ENCODE peak calls at places on chromosome 12, in seven cellular contexts. J is activated naive CD4-positive, alpha-beta T cell; R is RCC 7860; N is hepatic stellate cell; C is cardiac fibroblast; W is cerebellum; I is effector CD4-positive, alpha-beta T cell. K is an unnamed sample.

GRCh38 chr12:57875753-57876547 is 29.4 kb upstream of the CTDSP2 start:
- DNase-seq in W (no peak), I (no peak), C (no peak), R (peak; percentile 74), J (no peak), N (no peak), K (no peak)

GRCh38 chr12:111314949-111315539 is 53.9 kb downstream of the PHETA1 start:
- DNase-seq in C (peak; percentile 44), W (no peak), N (no peak), J (no peak), I (no peak), R (no peak), K (no peak)

GRCh38 chr12:54840293-54840692 is 14.0 kb upstream of the MUCL1 start:
- DNase-seq in N (no peak), J (no peak), R (no peak), W (no peak), I (no peak), C (no peak), K (no peak)

GRCh38 chr12:48414046-48414445 is 58.3 kb upstream of the ANP32D start:
- DNase-seq in N (no peak), J (no peak), C (no peak), R (no peak), I (no peak), W (peak; percentile 33), K (no peak)

GRCh38 chr12:12201274-12201758 is 65.5 kb downstream of the LRP6 start:
- DNase-seq in W (no peak), R (no peak), I (no peak), N (no peak), J (no peak), C (no peak), K (no peak)

GRCh38 chr12:46371718-46372130 is 849 bp downstream of the SLC38A2 start:
- DNase-seq in J (peak; percentile 53), N (no peak), W (peak; percentile 54), C (peak; percentile 64), I (peak; percentile 47), R (peak; percentile 24), K (peak; percentile 63)

GRCh38 chr12:118816296-118816695 is 165.0 kb upstream of the SRRM4 start:
- DNase-seq in W (peak; percentile 71), C (no peak), R (no peak), J (no peak), N (no peak), I (no peak), K (no peak)

GRCh38 chr12:106108187-106108816 is 30.5 kb downstream of the NUAK1 start:
- DNase-seq in N (peak; percentile 34), R (no peak), W (no peak), C (peak; percentile 60), J (no peak), I (no peak), K (no peak)

GRCh38 chr12:16939871-16940306 is 333.9 kb upstream of the LMO3 start:
- DNase-seq in C (peak; percentile 82), J (no peak), N (peak; percentile 4), W (no peak), I (no peak), R (peak; percentile 69), K (peak; percentile 5)

GRCh38 chr12:55188974-55189556 is 31.8 kb upstream of the OR10A7 start:
- DNase-seq in J (no peak), I (peak; percentile 27), W (peak; percentile 8), C (peak; percentile 89), N (peak; percentile 8), R (peak; percentile 50), K (peak; percentile 48)

GRCh38 chr12:24025153-24025798 is 75.8 kb upstream of the SOX5 start:
- DNase-seq in C (peak; percentile 43), I (no peak), N (no peak), W (no peak), R (no peak), J (no peak), K (no peak)

GRCh38 chr12:48107252-48107613 is 1.4 kb upstream of the SENP1 start:
- DNase-seq in J (no peak), I (no peak), W (no peak), N (no peak), C (no peak), R (no peak), K (no peak)

GRCh38 chr12:123055281-123055766 is 74.8 kb downstream of the ARL6IP4 start:
- DNase-seq in C (no peak), N (no peak), W (peak; percentile 51), R (no peak), J (no peak), I (no peak), K (no peak)

GRCh38 chr12:90245396-90245795 is 536.8 kb upstream of the ATP2B1 start:
- DNase-seq in W (no peak), C (no peak), J (no peak), R (no peak), I (no peak), N (no peak), K (no peak)

GRCh38 chr12:54641554-54641953 is 6.6 kb downstream of the DCD start:
- DNase-seq in J (no peak), W (no peak), R (no peak), I (no peak), N (no peak), C (no peak), K (no peak)

GRCh38 chr12:128587918-128588317 is 235.8 kb downstream of the SLC15A4 start:
- DNase-seq in J (no peak), N (no peak), C (no peak), I (no peak), W (no peak), R (no peak), K (no peak)

GRCh38 chr12:51898937-51899336 is 8.4 kb upstream of the ACVRL1 start:
- DNase-seq in W (no peak), J (no peak), C (peak; percentile 78), I (no peak), N (no peak), R (no peak), K (no peak)

GRCh38 chr12:44375694-44376093 is 500.4 kb downstream of the NELL2 start:
- DNase-seq in N (no peak), I (no peak), C (no peak), J (no peak), R (no peak), W (no peak), K (no peak)

GRCh38 chr12:88361493-88361892 is 218.8 kb downstream of the KITLG start:
- DNase-seq in R (peak; percentile 55), J (no peak), C (peak; percentile 69), W (no peak), N (no peak), I (no peak), K (no peak)

GRCh38 chr12:96044017-96044985 is 8.9 kb upstream of the LTA4H start:
- DNase-seq in W (no peak), N (peak; percentile 82), R (no peak), C (peak; percentile 82), J (no peak), I (no peak), K (no peak)

GRCh38 chr12:34398366-34398705 is 376.0 kb downstream of the ALG10 start:
- DNase-seq in I (no peak), C (no peak), W (no peak), J (no peak), N (peak; percentile 0), R (no peak), K (no peak)

GRCh38 chr12:118035194-118036041 is 18.9 kb downstream of the RFC5 start:
- DNase-seq in W (peak; percentile 67), N (no peak), I (no peak), J (no peak), C (peak; percentile 22), R (no peak), K (peak; percentile 39)

GRCh38 chr12:94596596-94596995 is 53.8 kb downstream of the TMCC3 start:
- DNase-seq in C (no peak), R (no peak), J (no peak), W (no peak), N (no peak), I (no peak), K (no peak)

GRCh38 chr12:25701290-25701689 is 148.2 kb upstream of the LMNTD1 start:
- DNase-seq in W (no peak), I (no peak), J (no peak), C (peak; percentile 93), R (peak; percentile 50), N (no peak), K (no peak)

K was measured in stimulated activated naive CD8-positive, alpha-beta T cell treated with anti-CD3 and anti-CD28 coated beads, Interleukin-15, Interleukin-2, amounts not matched to agents 100 U/mL and 50 U/mL, for 24 hours.